ENCODE peak calls at places on chromosomes 12 and 14, in ten cellular contexts. Z is effector memory CD8-positive, alpha-beta T cell; V is heart right ventricle; J is upper lobe of right lung; N is aorta; D is left ventricle myocardium superior; F is gastrocnemius medialis; H is central memory CD8-positive, alpha-beta T cell; Y is IMR-90; U is left colon. A is an unnamed sample.

GRCh38 chr12:110344657-110345056 is 58.9 kb downstream of the ANAPC7 start:
- ATAC-seq in Z (no peak), V (no peak), J (no peak), N (no peak), D (peak; percentile 2), F (no peak), H (no peak), Y (no peak), U (no peak), A (no peak)

GRCh38 chr12:26658991-26659390 is 174.0 kb downstream of the ITPR2 start:
- ATAC-seq in Z (no peak), V (no peak), J (no peak), N (no peak), D (no peak), F (no peak), H (no peak), Y (peak; percentile 51), U (no peak), A (peak; percentile 50)

GRCh38 chr14:95979339-95980042 is 59.7 kb upstream of the C14orf132 start:
- ATAC-seq in Z (no peak), V (no peak), J (no peak), N (no peak), D (no peak), F (no peak), H (no peak), Y (no peak), U (no peak), A (no peak)

GRCh38 chr12:27094726-27095125 is 12.3 kb upstream of the C12orf71 start:
- ATAC-seq in Z (no peak), V (no peak), J (peak; percentile 49), N (no peak), D (no peak), F (no peak), H (no peak), Y (no peak), U (no peak), A (no peak)

GRCh38 chr14:33512201-33512600 is 438.7 kb downstream of the EGLN3 start:
- ATAC-seq in Z (no peak), V (no peak), J (no peak), N (no peak), D (no peak), F (no peak), H (no peak), Y (no peak), U (no peak), A (no peak)

GRCh38 chr12:50765325-50765911 is 1.5 kb downstream of the ATF1 start:
- ATAC-seq in Z (peak; percentile 30), V (no peak), J (peak; percentile 26), N (peak; percentile 67), D (peak; percentile 35), F (peak; percentile 65), H (peak; percentile 19), Y (no peak), U (peak; percentile 33), A (no peak)

GRCh38 chr14:52862652-52863338 is 71.4 kb upstream of the GNPNAT1 start:
- ATAC-seq in Z (no peak), V (no peak), J (no peak), N (no peak), D (no peak), F (no peak), H (no peak), Y (peak; percentile 91), U (no peak), A (no peak)

GRCh38 chr12:104740668-104741067 is 217.4 kb downstream of the SLC41A2 start:
- ATAC-seq in Z (peak; percentile 68), V (peak; percentile 50), J (peak; percentile 80), N (no peak), D (peak; percentile 61), F (no peak), H (peak; percentile 55), Y (no peak), U (peak; percentile 28), A (peak; percentile 67)

GRCh38 chr12:11706509-11707331 is 57.2 kb downstream of the ETV6 start:
- ATAC-seq in Z (no peak), V (no peak), J (peak; percentile 65), N (no peak), D (peak; percentile 51), F (no peak), H (no peak), Y (peak; percentile 19), U (peak; percentile 71), A (no peak)

GRCh38 chr12:69916541-69917270 is 91.7 kb downstream of the MYRFL start:
- ATAC-seq in Z (no peak), V (peak; percentile 87), J (peak; percentile 92), N (peak; percentile 68), D (peak; percentile 86), F (peak; percentile 58), H (no peak), Y (peak; percentile 53), U (no peak), A (peak; percentile 71)

GRCh38 chr14:50357124-50357523 is 39.6 kb downstream of the CDKL1 start:
- ATAC-seq in Z (no peak), V (no peak), J (no peak), N (no peak), D (no peak), F (no peak), H (no peak), Y (no peak), U (no peak), A (no peak)

GRCh38 chr14:102000902-102001301 is 36.5 kb downstream of the DYNC1H1 start:
- ATAC-seq in Z (no peak), V (no peak), J (no peak), N (no peak), D (no peak), F (no peak), H (no peak), Y (no peak), U (no peak), A (no peak)

GRCh38 chr14:97730706-97731105 is 933.5 kb downstream of the VRK1 start:
- ATAC-seq in Z (no peak), V (no peak), J (no peak), N (no peak), D (no peak), F (no peak), H (no peak), Y (no peak), U (no peak), A (no peak)

GRCh38 chr14:92644166-92644565 is 104.3 kb downstream of the LGMN start:
- ATAC-seq in Z (no peak), V (no peak), J (no peak), N (no peak), D (no peak), F (no peak), H (no peak), Y (peak; percentile 35), U (no peak), A (no peak)

GRCh38 chr14:71113376-71113775 is 206.1 kb downstream of the PCNX1 start:
- ATAC-seq in Z (no peak), V (no peak), J (no peak), N (no peak), D (no peak), F (no peak), H (no peak), Y (peak; percentile 93), U (no peak), A (no peak)

GRCh38 chr14:65704850-65705249 is 292.3 kb downstream of the FUT8 start:
- ATAC-seq in Z (no peak), V (no peak), J (no peak), N (no peak), D (peak; percentile 53), F (no peak), H (no peak), Y (peak; percentile 40), U (no peak), A (no peak)

GRCh38 chr14:99586054-99586760 is 17.8 kb downstream of the CCDC85C start:
- ATAC-seq in Z (no peak), V (no peak), J (no peak), N (no peak), D (peak; percentile 2), F (no peak), H (no peak), Y (no peak), U (peak; percentile 42), A (no peak)

GRCh38 chr14:72573725-72574426 is 320.0 kb downstream of the DPF3 start:
- ATAC-seq in Z (no peak), V (no peak), J (no peak), N (no peak), D (peak; percentile 70), F (no peak), H (no peak), Y (peak; percentile 42), U (no peak), A (no peak)

A was measured in gastroesophageal sphincter.